ENCODE peak calls at places on chromosomes 6 and 20, in eight cellular contexts. W is HT1080; F is hypothalamus; Q is Right ventricle myocardium superior; K is progenitor cell of endocrine pancreas; A is HuH-7; U is T follicular helper cell; R is activated CD4-positive, CD25-positive, alpha-beta regulatory T cell. Z is an unnamed sample.

GRCh38 chr20:36792422-36792821 is 18.9 kb upstream of the DSN1 start:
- DNase-seq in W (peak), F (no peak), Q (peak), K (no peak), A (peak), U (no peak), R (no peak), Z (peak)

GRCh38 chr6:54060286-54060685 is 51.0 kb upstream of the MLIP start:
- DNase-seq in W (peak), F (no peak), Q (no peak), K (no peak), A (no peak), U (no peak), R (no peak), Z (no peak)

GRCh38 chr20:40481743-40482458 is 207.1 kb downstream of the MAFB start:
- DNase-seq in W (no peak), F (no peak), Q (no peak), K (no peak), A (no peak), U (no peak), R (no peak), Z (no peak)

GRCh38 chr20:16393297-16393696 is 180.0 kb downstream of the KIF16B start:
- DNase-seq in W (no peak), F (no peak), Q (no peak), K (no peak), A (no peak), U (no peak), R (no peak), Z (no peak)

GRCh38 chr20:34547844-34548613 is 10.5 kb upstream of the MAP1LC3A start:
- DNase-seq in W (no peak), F (no peak), Q (peak), K (no peak), A (no peak), U (no peak), R (no peak), Z (no peak)

GRCh38 chr20:23255658-23256385 is 94.8 kb upstream of the NXT1 start:
- DNase-seq in W (peak), F (no peak), Q (no peak), K (no peak), A (no peak), U (no peak), R (no peak), Z (no peak)

GRCh38 chr6:157323114-157323923 is at the start of gene TMEM242:
- DNase-seq in W (peak), F (no peak), Q (peak), K (peak), A (peak), U (peak), R (no peak), Z (peak)

GRCh38 chr6:116511424-116512131 is at the start of gene CALHM5:
- DNase-seq in W (peak), F (no peak), Q (peak), K (no peak), A (no peak), U (no peak), R (no peak), Z (peak)

GRCh38 chr6:155244434-155244833 is 19.4 kb upstream of the CLDN20 start:
- DNase-seq in W (no peak), F (no peak), Q (no peak), K (no peak), A (no peak), U (no peak), R (no peak), Z (no peak)

GRCh38 chr6:133288662-133289061 is 47.5 kb downstream of the EYA4 start:
- DNase-seq in W (no peak), F (no peak), Q (no peak), K (no peak), A (no peak), U (no peak), R (no peak), Z (no peak)

GRCh38 chr6:33967966-33968724 is 164.3 kb upstream of the MLN start:
- DNase-seq in W (no peak), F (no peak), Q (no peak), K (no peak), A (peak), U (no peak), R (no peak), Z (peak)

GRCh38 chr6:16206595-16207037 is 31.8 kb upstream of the GMPR start:
- DNase-seq in W (peak), F (no peak), Q (no peak), K (peak), A (peak), U (peak), R (no peak), Z (peak)

GRCh38 chr20:14925286-14925685 is 587.9 kb upstream of the FLRT3 start:
- DNase-seq in W (peak), F (no peak), Q (no peak), K (no peak), A (no peak), U (no peak), R (no peak), Z (no peak)

GRCh38 chr20:24164360-24164759 is 175.8 kb upstream of the GGTLC1 start:
- DNase-seq in W (peak), F (no peak), Q (no peak), K (no peak), A (peak), U (peak), R (no peak), Z (no peak)

GRCh38 chr20:41052742-41053419 is 24.3 kb downstream of the TOP1 start:
- DNase-seq in W (no peak), F (no peak), Q (no peak), K (no peak), A (no peak), U (no peak), R (no peak), Z (no peak)

GRCh38 chr20:3199976-3200755 is 4.3 kb downstream of the DDRGK1 start:
- DNase-seq in W (no peak), F (no peak), Q (no peak), K (no peak), A (no peak), U (no peak), R (no peak), Z (peak)

GRCh38 chr6:88164061-88164460 is 2.1 kb downstream of the CNR1 start:
- DNase-seq in W (no peak), F (no peak), Q (no peak), K (no peak), A (no peak), U (no peak), R (no peak), Z (no peak)

GRCh38 chr20:35618372-35619131 is 2.9 kb downstream of the SPAG4 start:
- DNase-seq in W (no peak), F (no peak), Q (no peak), K (no peak), A (no peak), U (no peak), R (no peak), Z (no peak)

GRCh38 chr6:13924146-13924948 is 405 bp upstream of the RNF182 start:
- DNase-seq in W (peak), F (no peak), Q (peak), K (peak), A (peak), U (peak), R (no peak), Z (peak)

GRCh38 chr6:129592516-129593232 is 117.3 kb downstream of the ARHGAP18 start:
- DNase-seq in W (no peak), F (no peak), Q (no peak), K (no peak), A (no peak), U (no peak), R (no peak), Z (no peak)

GRCh38 chr6:85135376-85136094 is 314.3 kb upstream of the NT5E start:
- DNase-seq in W (no peak), F (no peak), Q (no peak), K (no peak), A (no peak), U (no peak), R (no peak), Z (no peak)

GRCh38 chr6:22888147-22888831 is 318.9 kb downstream of the HDGFL1 start:
- DNase-seq in W (no peak), F (no peak), Q (no peak), K (no peak), A (peak), U (no peak), R (no peak), Z (no peak)